ENCODE peak calls at places on chromosomes 2 and 18, in six cellular contexts. N, M, Z, A, R and W are unnamed samples.

GRCh38 chr2:136008205-136008865 is 22.9 kb upstream of the DARS1 start:
- DNase-seq in A (peak; percentile 16), Z (no peak), R (peak; percentile 13), N (peak; percentile 33), M (peak; percentile 40), W (no peak)

GRCh38 chr2:216004408-216005283 is 8.7 kb downstream of the MREG start:
- DNase-seq in R (no peak), Z (no peak), N (no peak), M (no peak), A (no peak), W (peak; percentile 84)

GRCh38 chr2:124815386-124815785 is 790.3 kb downstream of the CNTNAP5 start:
- DNase-seq in R (no peak), Z (no peak), A (no peak), M (no peak), N (no peak), W (no peak)

GRCh38 chr2:202026507-202026906 is 7.1 kb upstream of the FZD7 start:
- DNase-seq in R (no peak), Z (no peak), N (no peak), M (no peak), A (no peak), W (no peak)

GRCh38 chr2:205776139-205776538 is 93.8 kb downstream of the NRP2 start:
- DNase-seq in A (no peak), R (peak; percentile 81), M (peak; percentile 72), N (no peak), Z (no peak), W (peak; percentile 50)

GRCh38 chr2:241132549-241133435 is 16.5 kb downstream of the PASK start:
- DNase-seq in Z (no peak), R (no peak), A (no peak), N (no peak), M (no peak), W (peak; percentile 25)

GRCh38 chr2:241865957-241866858 is 3.3 kb upstream of the RTP5 start:
- DNase-seq in A (no peak), Z (no peak), R (no peak), M (no peak), N (no peak), W (peak; percentile 45)

GRCh38 chr18:50716902-50717301 is 102.9 kb downstream of the MRO start:
- DNase-seq in R (no peak), N (no peak), Z (no peak), A (no peak), M (peak; percentile 67), W (no peak)

GRCh38 chr2:221853297-221853696 is 281.2 kb upstream of the EPHA4 start:
- DNase-seq in M (no peak), Z (no peak), N (no peak), A (no peak), R (no peak), W (no peak)

GRCh38 chr2:12296915-12297314 is 419.8 kb upstream of the TRIB2 start:
- DNase-seq in R (no peak), N (no peak), Z (no peak), M (no peak), A (no peak), W (no peak)

GRCh38 chr2:45890819-45891218 is 239.3 kb downstream of the PRKCE start:
- DNase-seq in R (no peak), M (peak; percentile 16), Z (no peak), N (no peak), A (no peak), W (no peak)

GRCh38 chr2:109189751-109190150 is 60.7 kb downstream of the SH3RF3 start:
- DNase-seq in R (no peak), M (no peak), Z (no peak), N (no peak), A (no peak), W (no peak)

GRCh38 chr18:676747-677544 is 19.5 kb downstream of the TYMS start:
- DNase-seq in Z (no peak), A (no peak), R (no peak), N (no peak), M (no peak), W (no peak)

GRCh38 chr18:59123588-59124369 is 15.9 kb upstream of the SEC11C start:
- DNase-seq in M (no peak), A (no peak), Z (no peak), N (no peak), R (no peak), W (no peak)

GRCh38 chr2:179578171-179578916 is 283.1 kb downstream of the ZNF385B start:
- DNase-seq in N (no peak), R (no peak), A (no peak), M (no peak), Z (no peak), W (no peak)

GRCh38 chr2:144084114-144084661 is 435.7 kb downstream of the ZEB2 start:
- DNase-seq in R (no peak), N (no peak), A (no peak), Z (no peak), M (no peak), W (no peak)

GRCh38 chr18:45828917-45829811 is 3.7 kb downstream of the SIGLEC15 start:
- DNase-seq in Z (no peak), R (no peak), M (peak; percentile 20), A (no peak), N (no peak), W (peak; percentile 64)

GRCh38 chr2:222722327-222722946 is 51.0 kb downstream of the MOGAT1 start:
- DNase-seq in R (no peak), M (no peak), A (no peak), Z (no peak), N (no peak), W (no peak)

GRCh38 chr2:89848114-89848513 is 1156.6 kb downstream of the RPIA start:
- DNase-seq in M (no peak), Z (no peak), A (no peak), R (no peak), N (no peak), W (no peak)

GRCh38 chr2:78778756-78779510 is 246.6 kb upstream of the REG3G start:
- DNase-seq in R (no peak), M (no peak), N (no peak), Z (no peak), A (no peak), W (no peak)

GRCh38 chr18:55243852-55244251 is 284.6 kb upstream of the CCDC68 start:
- DNase-seq in N (peak; percentile 54), Z (peak; percentile 45), A (no peak), M (no peak), R (no peak), W (no peak)

GRCh38 chr2:238081561-238081960 is 18.6 kb upstream of the ESPNL start:
- DNase-seq in A (no peak), M (no peak), N (no peak), R (no peak), Z (no peak), W (no peak)

GRCh38 chr2:109000654-109001600 is 11.9 kb upstream of the EDAR start:
- DNase-seq in Z (no peak), M (no peak), N (no peak), A (no peak), R (no peak), W (no peak)

GRCh38 chr18:78595453-78595852 is 384.2 kb upstream of the SALL3 start:
- DNase-seq in A (no peak), N (no peak), Z (no peak), R (no peak), M (no peak), W (no peak)

GRCh38 chr2:101420623-101421022 is 33.3 kb upstream of the CREG2 start:
- DNase-seq in Z (no peak), N (no peak), M (no peak), R (no peak), A (no peak), W (no peak)

DNA sequence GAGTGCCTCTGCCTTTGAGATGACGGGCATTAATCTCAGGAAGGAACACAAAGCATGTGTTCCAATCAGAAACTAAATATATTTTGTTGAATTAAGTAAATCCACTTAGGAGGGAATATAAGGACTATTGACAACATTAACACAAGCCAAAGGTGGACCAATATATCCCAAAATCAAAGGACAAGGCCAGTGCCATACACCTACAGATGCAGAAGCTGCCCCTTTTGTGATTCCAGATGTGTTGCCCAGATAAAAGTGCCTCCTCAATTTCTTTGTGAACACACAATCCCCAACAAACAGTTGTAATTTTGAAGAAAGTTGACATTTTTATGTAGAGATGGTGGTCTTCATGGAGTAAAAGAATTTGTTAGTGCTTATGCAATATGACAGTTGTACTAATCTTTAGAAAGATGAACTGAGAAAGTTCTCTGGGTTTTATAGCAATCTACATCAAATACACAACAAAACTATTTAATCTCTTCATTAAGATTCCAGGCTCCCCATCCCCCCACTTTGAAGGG is 36.8 kb downstream of the PTCD3 start:
- DNase-seq in Z (no peak), A (no peak), R (no peak), N (no peak), M (no peak), W (no peak)
- TF ChIP-seq POLR2A in Z (no peak), A (no peak), R (no peak), N (no peak), M (no peak), W (no peak)

GRCh38 chr18:48138660-48139426 is 208.4 kb upstream of the SMAD2 start:
- DNase-seq in R (peak; percentile 25), Z (no peak), N (no peak), A (no peak), M (no peak), W (no peak)
- TF ChIP-seq POLR2A in R (no peak), Z (no peak), N (no peak), A (no peak), M (no peak), W (no peak)

DNA sequence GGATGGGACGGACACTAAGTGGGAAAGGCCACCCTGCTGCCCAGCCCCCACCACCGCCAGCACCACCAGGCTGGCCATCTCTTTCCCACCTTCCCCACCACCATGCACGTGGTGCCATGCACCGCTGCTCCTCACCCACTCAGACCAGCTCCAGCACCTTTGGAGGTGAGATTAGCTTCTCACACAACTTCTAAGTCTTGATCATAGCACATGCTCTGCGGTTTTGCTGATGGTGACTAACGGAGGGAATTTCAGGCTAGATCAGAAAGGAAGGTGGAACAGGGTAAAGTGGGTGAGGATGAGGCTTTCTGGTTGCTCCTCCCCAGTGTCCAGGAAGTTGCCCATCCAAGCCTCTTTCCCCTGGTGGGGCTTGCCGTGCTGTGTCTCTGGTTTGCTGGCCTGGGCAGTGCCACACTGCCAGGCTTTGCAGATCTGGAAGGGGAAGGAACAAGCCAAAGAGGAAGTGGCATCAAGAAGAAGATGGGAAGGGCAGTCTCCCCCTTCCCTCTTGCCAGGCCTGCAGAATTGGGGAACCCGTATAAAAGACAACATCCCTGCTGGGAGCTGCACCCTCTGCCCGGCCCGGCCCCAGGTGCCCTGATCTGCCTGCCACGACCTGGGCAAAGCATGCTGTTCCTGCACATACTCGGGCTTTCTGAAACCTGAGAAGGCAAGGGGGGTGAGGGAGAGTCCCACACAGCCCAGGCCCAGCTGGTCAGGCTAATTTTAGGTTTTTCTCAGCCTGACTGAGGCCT is 44.3 kb upstream of the CAB39 start:
- DNase-seq in N (no peak), M (peak; percentile 44), Z (no peak), R (no peak), A (peak; percentile 89), W (no peak)
- TF ChIP-seq POLR2A in N (no peak), M (no peak), Z (no peak), R (no peak), A (no peak), W (no peak)

GRCh38 chr2:190569994-190570755 is 35.7 kb upstream of the NEMP2 start:
- DNase-seq in M (no peak), Z (no peak), N (no peak), R (no peak), A (no peak), W (no peak)

GRCh38 chr2:190572251-190572650 is 37.7 kb upstream of the NEMP2 start:
- DNase-seq in N (no peak), M (no peak), Z (no peak), R (no peak), A (no peak), W (no peak)

GRCh38 chr2:190574169-190574568 is 39.6 kb upstream of the NEMP2 start:
- DNase-seq in N (no peak), R (no peak), Z (no peak), M (no peak), A (no peak), W (no peak)

GRCh38 chr2:190570871-190571270 is 36.3 kb upstream of the NEMP2 start:
- DNase-seq in Z (no peak), A (no peak), N (no peak), M (no peak), R (no peak), W (no peak)

GRCh38 chr2:190571666-190572065 is 37.1 kb upstream of the NEMP2 start:
- DNase-seq in A (no peak), Z (no peak), R (no peak), N (no peak), M (no peak), W (no peak)
- TF ChIP-seq POLR2A in A (no peak), Z (no peak), R (no peak), N (no peak), M (no peak), W (no peak)